ENCODE peak calls at places on chromosomes 6 and 20, in nine cellular contexts. M is occipital lobe, R is nephron progenitor cell, D is left cardiac atrium, U is Peyer's patch, F is COR-L47, O is AG10803, E is colonic mucosa, I is H9. H is an unnamed sample.

GRCh38 chr6:107318100-107318736 is 141.1 kb downstream of the PDSS2 start:
- DNase-seq in U (peak), O (peak), M (no peak), F (peak), R (peak), I (peak), D (peak), E (peak), H (no peak)

GRCh38 chr6:140437619-140438345 is 1063.3 kb upstream of the CITED2 start:
- DNase-seq in D (no peak), F (no peak), R (peak), O (peak), U (no peak), I (no peak), M (no peak), E (no peak), H (no peak)

GRCh38 chr20:43572891-43573290 is 14.1 kb downstream of the SGK2 start:
- DNase-seq in I (no peak), F (no peak), E (no peak), U (no peak), R (no peak), D (no peak), O (no peak), M (no peak), H (no peak)

GRCh38 chr6:25122622-25123237 is 156.4 kb upstream of the CARMIL1 start:
- DNase-seq in F (peak), U (no peak), M (no peak), O (no peak), I (no peak), D (no peak), R (no peak), E (peak), H (no peak)

GRCh38 chr6:75532521-75532920 is 38.9 kb upstream of the FILIP1 start:
- DNase-seq in M (no peak), F (no peak), O (peak), U (no peak), E (no peak), D (no peak), I (no peak), R (no peak), H (no peak)

GRCh38 chr6:27867941-27868705 is 44.1 kb downstream of the OR2B2 start:
- DNase-seq in U (no peak), I (no peak), E (no peak), D (no peak), R (no peak), M (no peak), O (peak), F (no peak), H (no peak)

GRCh38 chr6:132813173-132813856 is 1.1 kb upstream of the RPS12 start:
- DNase-seq in E (peak), I (peak), M (no peak), U (peak), R (peak), O (peak), F (peak), D (peak), H (peak)

GRCh38 chr6:116685437-116685993 is 4.5 kb downstream of the KPNA5 start:
- DNase-seq in I (no peak), D (no peak), F (no peak), E (no peak), U (no peak), R (no peak), M (no peak), O (peak), H (no peak)

GRCh38 chr6:135505648-135506047 is 8.1 kb upstream of the AHI1 start:
- DNase-seq in F (no peak), O (peak), I (no peak), M (no peak), U (no peak), R (no peak), E (no peak), D (no peak), H (no peak)

GRCh38 chr6:111843347-111844147 is 29.7 kb downstream of the FYN start:
- DNase-seq in M (no peak), E (no peak), F (no peak), R (no peak), D (peak), U (peak), I (no peak), O (no peak), H (no peak)

GRCh38 chr6:26197736-26198625 is 110.8 kb downstream of the HFE start:
- DNase-seq in I (peak), D (peak), M (no peak), E (peak), F (peak), O (no peak), R (peak), U (peak), H (no peak)

GRCh38 chr6:28585335-28585734 is 59.7 kb downstream of the GPX5 start:
- DNase-seq in M (no peak), R (no peak), U (no peak), E (no peak), F (peak), I (no peak), D (no peak), O (no peak), H (no peak)

GRCh38 chr6:108565091-108565766 is 4.5 kb downstream of the FOXO3 start:
- DNase-seq in E (no peak), F (no peak), M (no peak), U (peak), R (no peak), O (no peak), I (no peak), D (no peak), H (no peak)

GRCh38 chr20:34927736-34928135 is 27.9 kb downstream of the GSS start:
- DNase-seq in E (no peak), D (no peak), I (no peak), O (no peak), U (no peak), M (no peak), F (no peak), R (no peak), H (no peak)

GRCh38 chr6:169098136-169098535 is 155.5 kb downstream of the THBS2 start:
- DNase-seq in E (no peak), I (no peak), O (no peak), M (no peak), D (no peak), R (no peak), U (no peak), F (no peak), H (no peak)

GRCh38 chr20:3889489-3890409 is 562 bp downstream of the PANK2 start:
- DNase-seq in R (peak), U (peak), F (peak), M (no peak), I (no peak), O (no peak), E (peak), D (peak), H (peak)

GRCh38 chr6:39452306-39452705 is 129.8 kb upstream of the KCNK16 start:
- DNase-seq in E (no peak), I (no peak), M (no peak), R (no peak), O (peak), D (no peak), U (no peak), F (no peak), H (no peak)

GRCh38 chr20:17871181-17871580 is 97.4 kb downstream of the SNX5 start:
- DNase-seq in U (no peak), O (peak), R (no peak), E (no peak), M (no peak), D (no peak), F (no peak), I (no peak), H (no peak)

GRCh38 chr20:19706463-19706862 is 51.6 kb upstream of the RIN2 start:
- DNase-seq in I (no peak), O (no peak), M (no peak), F (no peak), D (no peak), E (no peak), U (peak), R (no peak), H (no peak)

GRCh38 chr20:44017905-44018683 is 103.4 kb downstream of the TOX2 start:
- DNase-seq in D (peak), O (peak), M (no peak), F (peak), U (no peak), E (peak), I (no peak), R (no peak), H (no peak)

GRCh38 chr20:7291319-7291943 is 523.9 kb downstream of the BMP2 start:
- DNase-seq in I (peak), R (no peak), U (no peak), F (no peak), M (no peak), O (no peak), D (no peak), E (no peak), H (no peak)

GRCh38 chr6:158817298-158818007 is 1.7 kb downstream of the EZR start:
- DNase-seq in R (peak), E (peak), F (no peak), D (peak), U (peak), O (peak), I (no peak), M (no peak), H (no peak)